ENCODE peak calls at places on chromosome 9, in five cellular contexts. D is RPMI8226; X is CD4-positive, alpha-beta T cell; Q is T-cell; I is posterior cingulate gyrus. J is an unnamed sample.

GRCh38 chr9:5890641-5891040 is at the start of gene MLANA:
- DNase-seq in I (no peak), Q (no peak), X (no peak), D (no peak), J (no peak)

GRCh38 chr9:5886114-5886939 is 4.4 kb upstream of the MLANA start:
- DNase-seq in I (peak), D (peak), X (peak), Q (peak), J (peak)

GRCh38 chr9:16899611-16900010 is 29.1 kb upstream of the BNC2 start:
- DNase-seq in X (no peak), D (no peak), Q (no peak), I (no peak), J (no peak)

GRCh38 chr9:78707481-78707977 is 410.6 kb downstream of the PSAT1 start:
- DNase-seq in X (no peak), Q (no peak), I (no peak), D (no peak), J (no peak)

GRCh38 chr9:36207546-36208012 is 16.9 kb downstream of the CLTA start:
- DNase-seq in D (no peak), Q (no peak), X (no peak), I (no peak), J (no peak)

GRCh38 chr9:91405343-91406077 is 18.1 kb downstream of the NFIL3 start:
- DNase-seq in I (no peak), D (no peak), X (no peak), Q (no peak), J (no peak)

GRCh38 chr9:93577045-93577939 is 908 bp downstream of the PHF2 start:
- DNase-seq in Q (no peak), X (no peak), I (no peak), D (peak), J (peak)

GRCh38 chr9:116617389-116617788 is 69.7 kb upstream of the TRIM32 start:
- DNase-seq in I (no peak), D (no peak), X (no peak), Q (no peak), J (no peak)

GRCh38 chr9:101536938-101537337 is 3.3 kb downstream of the RNF20 start:
- DNase-seq in I (no peak), D (no peak), Q (peak), X (peak), J (peak)

GRCh38 chr9:110763568-110763967 is 95.0 kb downstream of the MUSK start:
- DNase-seq in D (no peak), Q (no peak), I (no peak), X (no peak), J (no peak)

GRCh38 chr9:24897826-24898225 is 352.1 kb upstream of the IZUMO3 start:
- DNase-seq in Q (no peak), D (no peak), I (no peak), X (no peak), J (no peak)

GRCh38 chr9:97737429-97737828 is 40.3 kb upstream of the XPA start:
- DNase-seq in I (no peak), D (no peak), Q (no peak), X (no peak), J (no peak)

GRCh38 chr9:73595036-73595545 is 443.4 kb downstream of the ANXA1 start:
- DNase-seq in D (no peak), X (no peak), Q (no peak), I (no peak), J (no peak)

GRCh38 chr9:98727428-98727827 is 18.7 kb upstream of the GABBR2 start:
- DNase-seq in I (no peak), Q (no peak), D (no peak), X (no peak), J (no peak)

GRCh38 chr9:91255327-91255726 is 106.4 kb downstream of the AUH start:
- DNase-seq in I (no peak), Q (no peak), X (no peak), D (no peak), J (no peak)

GRCh38 chr9:112080831-112081542 is 94.1 kb downstream of the SUSD1 start:
- DNase-seq in I (no peak), D (no peak), X (no peak), Q (no peak), J (no peak)

GRCh38 chr9:85016389-85016997 is 347.0 kb downstream of the NTRK2 start:
- DNase-seq in D (no peak), Q (no peak), I (no peak), X (no peak), J (no peak)

GRCh38 chr9:6133346-6134063 is 82.1 kb upstream of the IL33 start:
- DNase-seq in X (no peak), I (no peak), D (no peak), Q (no peak), J (no peak)

GRCh38 chr9:76136986-76137385 is 246.5 kb downstream of the PCSK5 start:
- DNase-seq in X (no peak), Q (no peak), I (no peak), D (no peak), J (no peak)

GRCh38 chr9:125548141-125548540 is 158.9 kb downstream of the MAPKAP1 start:
- DNase-seq in X (no peak), Q (no peak), D (no peak), I (no peak), J (no peak)

GRCh38 chr9:132354645-132355355 is at the start of gene SETX:
- DNase-seq in X (peak), I (peak), Q (peak), D (peak), J (peak)

GRCh38 chr9:86460211-86461002 is 106.2 kb upstream of the TUT7 start:
- DNase-seq in D (no peak), Q (no peak), I (no peak), X (no peak), J (no peak)

GRCh38 chr9:129183495-129184308 is 5.6 kb upstream of the IER5L start:
- DNase-seq in I (no peak), Q (no peak), X (no peak), D (peak), J (no peak)

GRCh38 chr9:37485389-37486255 is at the start of gene POLR1E:
- DNase-seq in Q (peak), D (peak), I (peak), X (peak), J (peak)

GRCh38 chr9:18447131-18447530 is 26.8 kb upstream of the ADAMTSL1 start:
- DNase-seq in Q (no peak), D (no peak), X (no peak), I (no peak), J (no peak)

GRCh38 chr9:4769321-4770080 is 23.2 kb upstream of the RCL1 start:
- DNase-seq in D (no peak), Q (no peak), I (no peak), X (no peak), J (peak)

GRCh38 chr9:135714242-135715055 is 12.5 kb downstream of the KCNT1 start:
- DNase-seq in Q (no peak), I (no peak), X (no peak), D (no peak), J (no peak)

J was measured in activated naive CD8-positive, alpha-beta T cell treated with anti-CD3 and anti-CD28 coated beads, Interleukin-2, amount 50 U/mL, for 24 hours.